ENCODE peak calls at places on chromosome 10, in seven cellular contexts. N, C, L, A, J, D and W are unnamed samples.
A peak's percentile ranks its signal among the peaks of the same experiment; 100 is the strongest.

GRCh38 chr10:101538481-101538880 is 49.6 kb downstream of the POLL start:
- DNase-seq in N (no peak), C (no peak), L (no peak), A (no peak), J (no peak), D (no peak), W (no peak)

GRCh38 chr10:34736976-34737771 is 77.9 kb downstream of the PARD3 start:
- DNase-seq in N (no peak), C (no peak), L (no peak), A (no peak), J (no peak), D (no peak), W (no peak)

GRCh38 chr10:13104697-13105096 is 4.7 kb downstream of the OPTN start:
- DNase-seq in N (no peak), C (no peak), L (no peak), A (no peak), J (no peak), D (no peak), W (no peak)

GRCh38 chr10:11573497-11573896 is 38.0 kb downstream of the USP6NL start:
- DNase-seq in N (no peak), C (peak; percentile 63), L (no peak), A (no peak), J (no peak), D (no peak), W (no peak)

GRCh38 chr10:44827431-44828006 is 83.6 kb upstream of the TMEM72 start:
- DNase-seq in N (no peak), C (no peak), L (no peak), A (no peak), J (no peak), D (no peak), W (no peak)

GRCh38 chr10:46553238-46554049 is 3.0 kb downstream of the GPRIN2 start:
- DNase-seq in N (peak; percentile 0), C (no peak), L (no peak), A (peak; percentile 61), J (peak; percentile 39), D (no peak), W (peak; percentile 49)

GRCh38 chr10:152915-153314 is 17.7 kb downstream of the ZMYND11 start:
- DNase-seq in N (no peak), C (no peak), L (no peak), A (no peak), J (no peak), D (no peak), W (no peak)

GRCh38 chr10:91907033-91907594 is 2.2 kb downstream of the FGFBP3 start:
- DNase-seq in N (no peak), C (no peak), L (no peak), A (no peak), J (no peak), D (no peak), W (no peak)

GRCh38 chr10:31622993-31623392 is 304.0 kb downstream of the ZEB1 start:
- DNase-seq in N (no peak), C (peak; percentile 73), L (no peak), A (no peak), J (no peak), D (no peak), W (no peak)

GRCh38 chr10:114703377-114704125 is 45.5 kb upstream of the ABLIM1 start:
- DNase-seq in N (no peak), C (peak; percentile 43), L (no peak), A (no peak), J (no peak), D (no peak), W (no peak)

GRCh38 chr10:110569120-110569519 is 1.6 kb downstream of the SMC3 start:
- DNase-seq in N (no peak), C (no peak), L (no peak), A (no peak), J (no peak), D (no peak), W (no peak)

GRCh38 chr10:74418285-74418872 is 267.4 kb downstream of the ADK start:
- DNase-seq in N (no peak), C (no peak), L (no peak), A (no peak), J (no peak), D (peak; percentile 36), W (no peak)

GRCh38 chr10:61708841-61709240 is 46.1 kb downstream of the CABCOCO1 start:
- DNase-seq in N (no peak), C (peak; percentile 29), L (no peak), A (no peak), J (no peak), D (no peak), W (no peak)

GRCh38 chr10:96509017-96509641 is 4.6 kb downstream of the TLL2 start:
- DNase-seq in N (no peak), C (peak; percentile 78), L (no peak), A (no peak), J (no peak), D (no peak), W (no peak)

GRCh38 chr10:77264107-77264506 is 373.5 kb downstream of the KCNMA1 start:
- DNase-seq in N (no peak), C (no peak), L (no peak), A (no peak), J (no peak), D (no peak), W (no peak)

GRCh38 chr10:17216901-17217395 is 11.1 kb upstream of the VIM start:
- DNase-seq in N (no peak), C (no peak), L (no peak), A (no peak), J (no peak), D (no peak), W (no peak)
- H3K4me3 ChIP-seq in N (no peak overlapping the region), C (no peak overlapping the region), L (no peak overlapping the region), A (no peak overlapping the region), J (no peak overlapping the region), D (no peak overlapping the region), W (no peak overlapping the region)

DNA sequence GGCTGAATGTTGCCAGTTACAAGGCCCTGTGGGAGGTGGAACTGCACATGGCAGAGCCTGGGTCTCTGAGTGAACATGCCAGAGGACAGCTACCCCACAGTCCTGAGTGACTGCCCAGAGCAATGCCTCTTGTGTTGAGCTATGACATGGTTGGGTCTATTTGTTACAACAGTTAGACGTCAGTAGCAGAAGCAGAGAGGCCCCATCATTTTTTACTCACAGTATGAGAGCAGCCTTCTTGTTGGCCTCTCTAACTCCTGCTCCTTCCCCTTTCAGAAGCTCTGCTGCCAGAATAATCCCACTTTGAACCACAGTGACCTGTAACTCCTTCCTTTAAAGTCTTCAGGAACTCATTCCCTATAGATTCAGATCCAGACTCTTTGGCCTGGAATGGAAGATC is 30.8 kb upstream of the NRP1 start:
- DNase-seq in N (no peak), C (peak; percentile 41), L (no peak), A (no peak), J (no peak), D (no peak), W (no peak)
- H3K4me3 ChIP-seq in N (no peak overlapping the region), C (no peak overlapping the region), L (no peak overlapping the region), A (no peak overlapping the region), J (no peak overlapping the region), D (no peak overlapping the region), W (no peak overlapping the region)

DNA sequence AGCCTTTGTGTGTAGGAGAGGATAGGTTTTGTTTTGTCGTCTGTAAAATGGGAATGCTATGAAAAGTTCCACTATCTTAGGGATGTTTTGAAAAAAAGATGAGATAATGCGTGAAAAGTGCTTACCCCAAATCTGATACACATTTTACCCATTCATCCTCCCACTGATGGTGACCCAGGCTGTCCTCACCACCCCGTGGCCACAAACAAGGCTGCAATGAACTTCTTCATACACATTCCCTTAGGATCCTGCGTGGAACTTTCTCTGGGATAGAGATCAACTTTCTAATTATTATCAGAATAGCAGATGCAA is 399 bp upstream of the OGDHL start:
- DNase-seq in N (no peak), C (no peak), L (no peak), A (no peak), J (no peak), D (no peak), W (no peak)
- H3K4me3 ChIP-seq in N (no peak overlapping the region), C (no peak overlapping the region), L (peak overlapping the region; percentile 55), A (no peak overlapping the region), J (no peak overlapping the region), D (peak overlapping the region; percentile 66), W (peak overlapping the region; percentile 17)

GRCh38 chr10:103874730-103875129 is 19.4 kb upstream of the SH3PXD2A start:
- DNase-seq in N (no peak), C (no peak), L (no peak), A (no peak), J (no peak), D (no peak), W (no peak)

GRCh38 chr10:103879409-103879808 is 24.0 kb upstream of the SH3PXD2A start:
- DNase-seq in N (no peak), C (no peak), L (no peak), A (no peak), J (no peak), D (no peak), W (no peak)

GRCh38 chr10:103876155-103876554 is 20.8 kb upstream of the SH3PXD2A start:
- DNase-seq in N (no peak), C (no peak), L (no peak), A (no peak), J (no peak), D (no peak), W (no peak)

GRCh38 chr10:103879831-103880230 is 24.5 kb upstream of the SH3PXD2A start:
- DNase-seq in N (no peak), C (no peak), L (no peak), A (no peak), J (no peak), D (no peak), W (no peak)

DNA sequence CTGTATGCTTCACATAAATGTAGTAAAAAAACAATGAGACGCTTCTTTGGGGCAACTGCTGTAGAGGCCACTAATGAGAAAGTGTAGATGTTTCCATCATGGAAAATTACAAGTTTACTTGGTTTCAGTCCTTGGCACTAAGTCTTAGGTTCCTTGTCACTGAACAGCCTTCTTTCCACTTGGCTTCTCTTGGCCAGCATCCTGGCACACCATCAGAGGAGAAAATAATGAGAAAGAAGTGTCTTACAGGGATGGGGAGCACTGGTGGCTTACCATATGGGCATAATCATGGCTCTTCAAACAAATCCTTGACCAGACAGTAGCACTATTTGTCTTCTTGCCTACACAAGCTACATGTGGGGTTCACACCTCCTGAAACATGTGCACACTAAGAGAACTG is 22.5 kb upstream of the SH3PXD2A start:
- DNase-seq in N (no peak), C (no peak), L (no peak), A (no peak), J (no peak), D (no peak), W (no peak)
- H3K4me3 ChIP-seq in N (no peak overlapping the region), C (no peak overlapping the region), L (no peak overlapping the region), A (no peak overlapping the region), J (no peak overlapping the region), D (no peak overlapping the region), W (no peak overlapping the region)

GRCh38 chr10:79211616-79212015 is 135.7 kb upstream of the PPIF start:
- DNase-seq in N (no peak), C (no peak), L (no peak), A (no peak), J (no peak), D (no peak), W (no peak)

GRCh38 chr10:79219276-79219957 is 127.9 kb upstream of the PPIF start:
- DNase-seq in N (no peak), C (peak; percentile 52), L (no peak), A (no peak), J (no peak), D (no peak), W (no peak)

GRCh38 chr10:79210672-79211071 is 136.6 kb upstream of the PPIF start:
- DNase-seq in N (no peak), C (no peak), L (no peak), A (no peak), J (no peak), D (no peak), W (no peak)

GRCh38 chr10:79220296-79220695 is 127.0 kb upstream of the PPIF start:
- DNase-seq in N (no peak), C (no peak), L (no peak), A (no peak), J (no peak), D (no peak), W (no peak)

GRCh38 chr10:79215531-79215930 is 131.7 kb upstream of the PPIF start:
- DNase-seq in N (no peak), C (no peak), L (no peak), A (no peak), J (no peak), D (no peak), W (no peak)
- H3K4me3 ChIP-seq in N (no peak overlapping the region), C (no peak overlapping the region), L (no peak overlapping the region), A (no peak overlapping the region), J (no peak overlapping the region), D (no peak overlapping the region), W (no peak overlapping the region)